ENCODE peak calls at places on chromosomes 3 and 15, in six cellular contexts. R is neuronal stem cell, G is H1, A is mesenchymal stem cell, K is mesendoderm, B is trophoblast cell. Y is an unnamed sample.

GRCh38 chr3:51942603-51943450 is 664 bp downstream of the PARP3 start:
- DNase-seq in R (no peak), G (no peak), A (peak), K (peak), B (no peak), Y (peak)

GRCh38 chr3:126034481-126035361 is 49.2 kb downstream of the SLC41A3 start:
- DNase-seq in R (no peak), G (no peak), A (no peak), K (no peak), B (no peak), Y (peak)

GRCh38 chr15:84725001-84725491 is 9.1 kb upstream of the SEC11A start:
- DNase-seq in R (no peak), G (no peak), A (no peak), K (peak), B (peak), Y (peak)

GRCh38 chr3:15300318-15301078 is 31.9 kb downstream of the SH3BP5 start:
- DNase-seq in R (no peak), G (no peak), A (peak), K (peak), B (peak), Y (peak)

GRCh38 chr3:123778991-123779622 is 105.0 kb downstream of the MYLK start:
- DNase-seq in R (no peak), G (no peak), A (no peak), K (no peak), B (no peak), Y (no peak)

GRCh38 chr3:18424213-18424861 is 802 bp downstream of the SATB1 start:
- DNase-seq in R (no peak), G (no peak), A (no peak), K (no peak), B (no peak), Y (no peak)

GRCh38 chr15:27479232-27480140 is 508.5 kb downstream of the GABRG3 start:
- DNase-seq in R (no peak), G (no peak), A (no peak), K (no peak), B (no peak), Y (no peak)

GRCh38 chr3:171178714-171179113 is 152.2 kb upstream of the SLC2A2 start:
- DNase-seq in R (no peak), G (no peak), A (no peak), K (no peak), B (no peak), Y (no peak)

GRCh38 chr15:74844319-74845207 is 1.6 kb upstream of the ULK3 start:
- DNase-seq in R (no peak), G (no peak), A (no peak), K (no peak), B (no peak), Y (no peak)

GRCh38 chr3:30904986-30905385 is 10.5 kb upstream of the GADL1 start:
- DNase-seq in R (no peak), G (no peak), A (no peak), K (no peak), B (peak), Y (peak)

GRCh38 chr3:154818676-154819255 is 261.4 kb upstream of the MME start:
- DNase-seq in R (no peak), G (no peak), A (peak), K (no peak), B (no peak), Y (no peak)

GRCh38 chr3:58234516-58234931 is 3.1 kb upstream of the ABHD6 start:
- DNase-seq in R (no peak), G (no peak), A (peak), K (no peak), B (no peak), Y (peak)

GRCh38 chr3:12004741-12005513 is 739 bp downstream of the SYN2 start:
- DNase-seq in R (peak), G (no peak), A (no peak), K (peak), B (no peak), Y (no peak)

GRCh38 chr3:55804170-55805095 is 317.3 kb upstream of the WNT5A start:
- DNase-seq in R (no peak), G (no peak), A (peak), K (peak), B (no peak), Y (no peak)

GRCh38 chr3:124318650-124319049 is 326.7 kb upstream of the ROPN1 start:
- DNase-seq in R (no peak), G (no peak), A (no peak), K (no peak), B (no peak), Y (no peak)

GRCh38 chr3:179321585-179322322 is 1.1 kb upstream of the ZNF639 start:
- DNase-seq in R (no peak), G (no peak), A (peak), K (peak), B (no peak), Y (peak)

GRCh38 chr3:39457361-39457760 is 10.1 kb upstream of the MOBP start:
- DNase-seq in R (no peak), G (no peak), A (no peak), K (no peak), B (peak), Y (no peak)

GRCh38 chr3:27576171-27576570 is 92.0 kb upstream of the SLC4A7 start:
- DNase-seq in R (no peak), G (no peak), A (no peak), K (no peak), B (no peak), Y (no peak)

GRCh38 chr3:150372320-150373118 is 35.6 kb upstream of the TSC22D2 start:
- DNase-seq in R (no peak), G (no peak), A (peak), K (peak), B (no peak), Y (peak)

GRCh38 chr15:70066422-70066821 is 31.3 kb downstream of the TLE3 start:
- DNase-seq in R (no peak), G (no peak), A (no peak), K (no peak), B (peak), Y (peak)
- H2BK120ac ChIP-seq in R (no peak), G (no peak), A (no peak), K (no peak), B (no peak), Y (no peak)

DNA sequence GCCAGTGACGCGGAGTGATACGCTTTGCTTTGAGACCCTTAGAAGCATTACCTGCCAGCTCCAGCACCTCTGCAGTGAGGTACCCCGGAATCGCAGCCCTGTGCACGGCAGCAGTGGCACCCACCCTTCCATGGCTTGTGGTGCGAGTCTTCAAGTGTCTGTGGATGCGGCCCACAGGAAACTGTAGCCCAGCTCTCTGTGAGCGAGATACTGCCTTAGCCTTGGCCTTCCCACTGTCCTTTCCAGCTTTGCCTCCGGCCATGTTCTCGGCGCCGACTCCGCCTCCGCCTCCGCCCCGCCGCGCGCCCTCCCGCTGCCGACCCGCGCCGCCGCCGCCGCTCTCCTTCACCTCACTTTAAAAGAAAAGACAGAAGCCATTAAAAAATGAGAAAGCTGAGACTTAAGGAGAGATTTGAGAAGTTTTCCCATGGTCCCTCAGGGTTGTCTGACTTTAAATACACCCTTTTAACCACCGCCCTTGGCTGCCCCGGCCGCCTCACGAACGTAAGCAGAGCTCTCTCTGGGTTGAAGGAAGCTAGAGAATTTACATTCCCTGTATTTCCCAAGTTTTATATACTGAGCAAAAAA is 78.5 kb upstream of the FAM174B start:
- DNase-seq in R (no peak), G (no peak), A (no peak), K (peak), B (no peak), Y (peak)
- H3K4me3 ChIP-seq in R (no peak), G (no peak), A (no peak), K (no peak), B (peak), Y (peak)

DNA sequence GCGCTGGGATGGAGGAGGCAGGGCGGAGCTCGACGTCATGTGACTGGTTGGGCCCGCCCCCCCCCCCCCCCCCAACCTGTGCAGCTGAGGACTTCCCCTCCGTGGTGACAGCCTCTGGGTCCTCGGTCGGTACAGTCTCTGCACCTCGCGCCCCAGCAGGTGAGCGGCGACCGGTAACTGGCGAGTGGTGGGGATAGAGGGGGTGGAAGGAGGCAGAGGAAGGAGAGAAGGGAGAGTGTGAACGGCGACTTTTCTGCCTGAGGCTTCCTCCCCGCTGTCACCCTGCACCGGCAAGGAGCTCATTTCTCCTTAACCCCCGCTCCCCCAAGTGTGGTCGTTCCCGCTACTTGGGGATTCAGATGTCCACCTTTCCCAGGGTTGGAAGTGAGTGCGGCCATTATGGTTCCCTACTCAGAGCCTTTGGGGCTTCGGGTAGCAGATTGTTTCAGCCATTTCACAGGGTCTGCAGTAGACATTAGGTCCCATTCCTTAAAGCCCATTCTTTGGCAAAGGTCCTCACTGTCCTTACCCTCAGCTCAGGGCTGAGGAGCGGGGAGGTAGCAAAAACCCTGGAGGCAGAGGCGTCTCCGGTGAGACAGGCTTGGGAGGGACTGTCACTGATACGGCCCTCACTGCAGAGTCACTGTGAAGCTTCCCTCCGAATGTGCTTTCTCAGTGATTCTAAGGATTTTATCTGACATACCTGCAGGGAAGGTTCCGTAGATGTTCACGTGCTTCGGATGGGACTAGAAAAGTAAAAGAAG is at the start of gene ATP6V1A:
- DNase-seq in R (peak), G (no peak), A (peak), K (peak), B (peak), Y (no peak)
- H2BK120ac ChIP-seq in R (no peak), G (peak), A (peak), K (no peak), B (peak), Y (peak)

DNA sequence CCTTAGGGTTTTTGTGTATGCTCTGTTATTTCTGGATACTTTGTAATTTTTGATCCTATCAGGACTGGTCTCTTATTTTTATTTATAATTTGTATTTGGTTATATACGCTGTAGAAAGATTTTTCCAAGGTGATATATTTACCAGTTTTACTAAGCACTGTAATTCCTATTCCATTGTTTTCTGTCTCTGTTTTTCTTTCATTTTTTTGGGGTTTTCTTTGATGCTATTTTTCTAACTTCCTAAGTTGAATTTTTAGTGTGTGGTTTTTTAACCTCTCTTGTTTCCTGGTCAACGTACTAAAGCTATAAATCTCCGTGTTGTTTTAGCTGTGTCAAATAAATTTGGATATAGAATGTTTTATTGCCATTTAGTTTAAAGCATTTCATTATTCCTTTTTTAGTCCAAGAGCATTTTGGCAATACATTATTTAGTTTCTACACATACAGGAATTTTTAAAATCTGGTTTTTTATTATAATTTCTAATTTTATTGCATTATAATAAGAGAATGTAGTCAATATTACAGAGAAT is 128.1 kb upstream of the THRB start:
- DNase-seq in R (no peak), G (no peak), A (no peak), K (no peak), B (no peak), Y (no peak)
- H3K4me3 ChIP-seq in R (no peak), G (no peak), A (no peak), K (no peak), B (no peak), Y (no peak)

GRCh38 chr15:64634576-64635485 is 140.6 kb downstream of the RBPMS2 start:
- DNase-seq in R (peak), G (peak), A (peak), K (peak), B (no peak), Y (no peak)
- H2BK120ac ChIP-seq in R (no peak), G (no peak), A (no peak), K (no peak), B (no peak), Y (no peak)

GRCh38 chr3:146153429-146153828 is 7.6 kb downstream of the PLOD2 start:
- DNase-seq in R (no peak), G (no peak), A (no peak), K (no peak), B (no peak), Y (no peak)
- H3K4me3 ChIP-seq in R (no peak), G (no peak), A (no peak), K (no peak), B (no peak), Y (no peak)

DNA sequence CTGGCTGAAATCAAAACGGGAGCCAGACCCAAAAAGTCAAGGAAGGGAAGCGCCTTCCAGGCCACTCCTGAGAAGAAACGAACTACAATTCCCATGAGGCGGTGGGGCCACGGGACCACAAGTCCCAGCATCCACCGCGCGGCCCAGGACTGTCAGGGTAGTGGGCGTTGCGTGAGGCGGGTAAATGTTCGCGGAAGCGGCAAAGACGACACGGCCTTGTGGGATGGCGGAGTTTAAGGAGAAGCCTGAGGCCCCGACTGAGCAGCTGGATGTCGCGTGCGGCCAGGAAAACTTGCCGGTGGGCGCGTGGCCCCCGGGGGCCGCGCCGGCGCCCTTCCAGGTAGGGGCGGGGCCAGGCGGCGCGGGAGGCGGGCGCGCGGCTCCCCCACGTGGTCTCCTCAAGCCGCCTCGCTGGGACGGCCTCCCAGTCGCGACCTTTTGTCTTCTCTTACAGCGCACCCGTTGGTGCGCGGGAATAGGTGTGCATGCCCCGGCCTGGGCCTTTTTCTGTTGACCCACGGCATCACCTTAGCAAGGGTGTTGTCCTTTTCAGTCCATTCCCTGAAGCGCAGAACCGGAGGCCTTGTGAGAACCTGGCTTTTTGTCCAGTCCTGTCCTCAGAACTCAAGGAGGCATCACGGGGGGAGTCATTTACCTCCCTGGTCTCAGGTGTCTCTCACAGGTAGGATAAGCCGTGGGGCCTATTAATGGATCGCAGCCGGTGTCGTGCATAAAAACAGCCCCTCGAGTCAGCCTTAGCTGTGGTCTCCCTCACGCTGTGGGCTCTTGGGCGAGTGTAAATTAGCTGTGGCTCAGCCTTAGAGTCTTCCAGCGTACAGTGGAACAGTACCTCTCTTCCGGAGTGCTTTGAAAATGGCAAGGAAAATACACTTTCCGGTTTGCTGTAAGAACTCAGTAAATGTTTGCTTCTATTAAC is at the start of gene SETMAR:
- DNase-seq in R (peak), G (peak), A (peak), K (peak), B (peak), Y (peak)
- H2BK120ac ChIP-seq in R (no peak), G (peak), A (peak), K (no peak), B (peak), Y (peak)

GRCh38 chr3:181952221-181952620 is 240.5 kb downstream of the SOX2 start:
- DNase-seq in R (no peak), G (no peak), A (no peak), K (no peak), B (no peak), Y (no peak)

GRCh38 chr3:181943285-181943684 is 231.6 kb downstream of the SOX2 start:
- DNase-seq in R (no peak), G (no peak), A (no peak), K (peak), B (no peak), Y (no peak)

GRCh38 chr3:181947606-181948005 is 235.9 kb downstream of the SOX2 start:
- DNase-seq in R (no peak), G (no peak), A (no peak), K (no peak), B (no peak), Y (no peak)

DNA sequence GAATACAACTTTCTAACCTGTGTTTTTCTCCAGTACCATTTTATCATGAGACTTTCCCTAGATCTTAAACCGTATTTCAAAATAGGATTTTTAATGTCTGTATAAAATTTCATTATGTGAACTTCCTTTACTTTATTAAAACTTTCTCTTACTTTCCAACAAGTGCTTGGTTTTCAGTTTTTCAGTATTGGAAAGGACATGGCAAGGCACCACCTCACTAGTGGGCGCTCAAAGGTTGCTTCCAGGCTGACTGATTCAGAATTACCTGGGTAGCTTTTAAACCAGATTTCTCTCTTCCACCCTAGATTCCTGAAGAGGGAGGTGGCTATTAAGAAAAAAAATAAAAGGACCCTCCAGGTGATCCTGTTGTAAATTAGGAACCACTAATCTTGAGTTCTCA is 236.6 kb downstream of the SOX2 start:
- DNase-seq in R (no peak), G (no peak), A (no peak), K (peak), B (no peak), Y (no peak)
- H3K4me3 ChIP-seq in R (no peak), G (no peak), A (no peak), K (no peak), B (no peak), Y (no peak)

GRCh38 chr3:115590873-115591272 is 32.4 kb upstream of the GAP43 start:
- DNase-seq in R (no peak), G (no peak), A (no peak), K (no peak), B (no peak), Y (no peak)
- H2BK120ac ChIP-seq in R (no peak), G (no peak), A (no peak), K (no peak), B (no peak), Y (no peak)

Y was measured in IMR-90.